ENCODE peak calls at places on chromosomes 4 and X, in six cellular contexts. K is body of pancreas, O is right lobe of liver, Z is A549, P is ovary, R is IMR-90. M is an unnamed sample.

GRCh38 chr4:176404591-176404990 is 84.8 kb downstream of the SPCS3 start:
- DNase-seq in K (no peak), O (no peak), Z (peak; percentile 17), P (no peak), R (peak; percentile 86), M (no peak)

GRCh38 chr4:101528526-101528925 is 181.2 kb upstream of the PPP3CA start:
- DNase-seq in K (no peak), O (no peak), Z (no peak), P (no peak), R (no peak), M (no peak)

GRCh38 chrX:16839224-16839851 is 30.8 kb downstream of the RBBP7 start:
- DNase-seq in K (no peak), O (no peak), Z (no peak), P (no peak), R (no peak), M (no peak)

GRCh38 chrX:8274166-8274565 is 103.1 kb upstream of the VCX2 start:
- DNase-seq in K (no peak), O (no peak), Z (no peak), P (no peak), R (no peak), M (no peak)

GRCh38 chr4:186553717-186554116 is 1.6 kb downstream of the MTNR1A start:
- DNase-seq in K (peak; percentile 14), O (no peak), Z (no peak), P (no peak), R (no peak), M (no peak)

GRCh38 chrX:23742174-23742692 is 843 bp downstream of the ACOT9 start:
- DNase-seq in K (peak; percentile 58), O (no peak), Z (peak; percentile 64), P (peak; percentile 39), R (peak; percentile 74), M (peak; percentile 40)

GRCh38 chr4:152454398-152455011 is 81.4 kb downstream of the FBXW7 start:
- DNase-seq in K (no peak), O (no peak), Z (peak; percentile 12), P (no peak), R (peak; percentile 46), M (no peak)

GRCh38 chr4:30380404-30380998 is 339.7 kb upstream of the PCDH7 start:
- DNase-seq in K (peak; percentile 60), O (no peak), Z (peak; percentile 68), P (no peak), R (peak; percentile 73), M (no peak)

GRCh38 chr4:61204353-61204752 is 4.2 kb downstream of the ADGRL3 start:
- DNase-seq in K (no peak), O (no peak), Z (no peak), P (no peak), R (peak; percentile 52), M (no peak)

GRCh38 chr4:178296669-178297068 is 854.4 kb upstream of the AGA start:
- DNase-seq in K (no peak), O (no peak), Z (no peak), P (no peak), R (no peak), M (no peak)

GRCh38 chr4:150145090-150145949 is 67.1 kb downstream of the DCLK2 start:
- DNase-seq in K (no peak), O (no peak), Z (peak; percentile 34), P (no peak), R (peak; percentile 45), M (no peak)

GRCh38 chrX:100710816-100711215 is 21.1 kb downstream of the SYTL4 start:
- DNase-seq in K (no peak), O (no peak), Z (no peak), P (no peak), R (no peak), M (no peak)

GRCh38 chrX:44731160-44731559 is 112.7 kb upstream of the DUSP21 start:
- DNase-seq in K (no peak), O (no peak), Z (no peak), P (no peak), R (peak; percentile 20), M (no peak)

GRCh38 chr4:128606173-128606572 is 203.3 kb upstream of the JADE1 start:
- DNase-seq in K (no peak), O (no peak), Z (peak; percentile 51), P (no peak), R (peak; percentile 79), M (no peak)

GRCh38 chr4:100306018-100306417 is 115.8 kb upstream of the DDIT4L start:
- DNase-seq in K (no peak), O (no peak), Z (no peak), P (no peak), R (peak; percentile 47), M (no peak)

GRCh38 chr4:118173126-118173525 is 138.8 kb downstream of the NDST3 start:
- DNase-seq in K (no peak), O (no peak), Z (no peak), P (no peak), R (peak; percentile 27), M (no peak)

GRCh38 chrX:132737743-132738142 is 220.7 kb downstream of the HS6ST2 start:
- DNase-seq in K (peak; percentile 9), O (no peak), Z (no peak), P (no peak), R (no peak), M (peak; percentile 45)

GRCh38 chr4:174172274-174172673 is 111.2 kb downstream of the FBXO8 start:
- DNase-seq in K (no peak), O (no peak), Z (no peak), P (no peak), R (no peak), M (no peak)

GRCh38 chr4:68905598-68906237 is 45.9 kb downstream of the UGT2A3 start:
- DNase-seq in K (peak; percentile 51), O (no peak), Z (no peak), P (no peak), R (no peak), M (no peak)

GRCh38 chr4:137203601-137204000 is 328.7 kb downstream of the PCDH18 start:
- DNase-seq in K (no peak), O (no peak), Z (no peak), P (no peak), R (peak; percentile 74), M (no peak)

GRCh38 chrX:2374086-2374485 is 126.7 kb downstream of the DHRSX start:
- DNase-seq in K (no peak), O (no peak), Z (no peak), P (no peak), R (peak; percentile 33), M (no peak)

GRCh38 chr4:175427751-175428150 is 384.3 kb downstream of the GPM6A start:
- DNase-seq in K (no peak), O (no peak), Z (no peak), P (peak; percentile 12), R (no peak), M (no peak)

GRCh38 chrX:149940015-149940716 is 1.9 kb upstream of the EOLA2 start:
- DNase-seq in K (peak; percentile 96), O (peak; percentile 97), Z (peak; percentile 98), P (peak; percentile 93), R (peak; percentile 98), M (peak; percentile 92)

GRCh38 chrX:149939271-149940014 is 1.2 kb upstream of the EOLA2 start:
- DNase-seq in K (peak; percentile 97), O (peak; percentile 97), Z (peak; percentile 93), P (peak; percentile 94), R (peak; percentile 87), M (peak; percentile 96)

GRCh38 chrX:149937881-149938426 is 337 bp downstream of the EOLA2 start:
- DNase-seq in K (no peak), O (no peak), Z (peak; percentile 4), P (peak; percentile 57), R (peak; percentile 0), M (peak; percentile 83)

GRCh38 chrX:149938427-149939270 is at the start of gene EOLA2:
- DNase-seq in K (peak; percentile 95), O (peak; percentile 98), Z (peak; percentile 99), P (peak; percentile 92), R (peak; percentile 99), M (peak; percentile 96)
- TF ChIP-seq POLR2A in K (peak; percentile 85), O (no peak), Z (peak; percentile 38), P (peak; percentile 55), R (no peak), M (no peak)

GRCh38 chr4:183989471-183989870 is 84.4 kb downstream of the STOX2 start:
- DNase-seq in K (no peak), O (no peak), Z (no peak), P (no peak), R (peak; percentile 83), M (no peak)

GRCh38 chr4:183988874-183989273 is 83.8 kb downstream of the STOX2 start:
- DNase-seq in K (no peak), O (no peak), Z (peak; percentile 18), P (peak; percentile 25), R (no peak), M (no peak)

GRCh38 chr4:183987987-183988392 is 82.9 kb downstream of the STOX2 start:
- DNase-seq in K (peak; percentile 34), O (no peak), Z (peak; percentile 95), P (peak; percentile 61), R (peak; percentile 95), M (peak; percentile 88)

GRCh38 chr4:183986645-183987528 is 81.8 kb downstream of the STOX2 start:
- DNase-seq in K (no peak), O (no peak), Z (no peak), P (no peak), R (no peak), M (no peak)

DNA sequence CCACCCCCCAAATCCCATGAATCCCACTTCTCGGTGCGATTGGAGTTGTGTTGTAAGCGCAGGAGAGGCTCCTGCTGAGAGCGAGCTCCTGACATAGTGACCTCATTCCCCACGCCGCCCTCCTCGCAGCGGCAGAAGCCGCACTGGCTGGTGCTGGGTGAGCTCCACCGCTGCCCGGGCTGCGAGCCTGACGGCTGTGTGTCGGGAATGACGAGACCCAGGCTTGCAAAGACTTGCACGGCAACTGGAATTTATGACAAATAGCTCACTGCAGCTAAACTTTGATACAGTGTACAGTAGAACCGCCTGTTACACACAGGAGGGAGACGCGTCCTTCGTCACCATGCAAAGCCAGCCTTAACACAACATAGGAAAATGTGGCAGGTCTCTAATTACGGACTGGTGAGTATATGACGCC is 82.4 kb downstream of the STOX2 start:
- DNase-seq in K (peak; percentile 47), O (no peak), Z (peak; percentile 68), P (peak; percentile 75), R (peak; percentile 91), M (peak; percentile 79)
- H3K4me3 ChIP-seq in K (no peak overlapping the region), O (no peak overlapping the region), Z (peak overlapping the region; percentile 47), P (peak overlapping the region; percentile 29), R (peak overlapping the region; percentile 34), M (peak overlapping the region; percentile 44)

GRCh38 chrX:49100704-49101628 is 21.3 kb upstream of the WDR45 start:
- DNase-seq in K (peak; percentile 92), O (peak; percentile 93), Z (peak; percentile 97), P (peak; percentile 87), R (peak; percentile 89), M (peak; percentile 95)
- TF ChIP-seq POLR2A in K (peak; percentile 79), O (peak; percentile 78), Z (peak; percentile 84), P (peak; percentile 39), R (no peak), M (peak; percentile 55)

GRCh38 chrX:10042055-10042454 is 74.9 kb downstream of the CLDN34 start:
- DNase-seq in K (no peak), O (no peak), Z (no peak), P (no peak), R (no peak), M (no peak)

GRCh38 chrX:10040961-10041360 is 73.8 kb downstream of the CLDN34 start:
- DNase-seq in K (no peak), O (no peak), Z (no peak), P (no peak), R (no peak), M (no peak)

GRCh38 chrX:10043386-10043785 is 76.2 kb downstream of the CLDN34 start:
- DNase-seq in K (no peak), O (no peak), Z (no peak), P (no peak), R (no peak), M (no peak)

GRCh38 chrX:10039821-10040793 is 72.9 kb downstream of the CLDN34 start:
- DNase-seq in K (no peak), O (no peak), Z (peak; percentile 56), P (no peak), R (no peak), M (no peak)

GRCh38 chrX:10041383-10041782 is 74.2 kb downstream of the CLDN34 start:
- DNase-seq in K (no peak), O (no peak), Z (peak; percentile 74), P (no peak), R (peak; percentile 8), M (no peak)
- H3K4me3 ChIP-seq in K (no peak overlapping the region), O (no peak overlapping the region), Z (no peak overlapping the region), P (no peak overlapping the region), R (no peak overlapping the region), M (no peak overlapping the region)